ENCODE peak calls at places on chromosome 5, in ten cellular contexts. E is breast epithelium, Y is stomach, T is A549, F is transverse colon, L is body of pancreas, N is right lobe of liver, W is heart left ventricle, A is tibial nerve, Z is Peyer's patch. P is an unnamed sample.

GRCh38 chr5:88683506-88684135 is 199.4 kb downstream of the MEF2C start:
- DNase-seq in E (no peak), Y (no peak), T (peak; percentile 47), F (no peak), L (no peak), N (no peak), W (no peak), A (no peak), Z (no peak), P (no peak)

GRCh38 chr5:109936996-109937395 is 247.3 kb downstream of the MAN2A1 start:
- DNase-seq in E (no peak), Y (no peak), T (no peak), F (peak; percentile 10), L (no peak), N (no peak), W (no peak), A (no peak), Z (no peak), P (no peak)

GRCh38 chr5:157485811-157486739 is 26.1 kb downstream of the NIPAL4 start:
- DNase-seq in E (no peak), Y (no peak), T (no peak), F (peak; percentile 58), L (no peak), N (no peak), W (no peak), A (no peak), Z (peak; percentile 83), P (peak; percentile 88)

GRCh38 chr5:5040712-5041111 is 99.4 kb upstream of the ADAMTS16 start:
- DNase-seq in E (no peak), Y (no peak), T (no peak), F (no peak), L (no peak), N (no peak), W (no peak), A (no peak), Z (no peak), P (no peak)

GRCh38 chr5:117760114-117760513 is 1185.5 kb upstream of the SEMA6A start:
- DNase-seq in E (no peak), Y (no peak), T (no peak), F (no peak), L (no peak), N (no peak), W (no peak), A (no peak), Z (no peak), P (no peak)

GRCh38 chr5:139696894-139697658 is 48.9 kb downstream of the CXXC5 start:
- DNase-seq in E (no peak), Y (peak; percentile 63), T (no peak), F (peak; percentile 59), L (peak; percentile 89), N (peak; percentile 73), W (peak; percentile 89), A (peak; percentile 64), Z (peak; percentile 23), P (peak; percentile 86)

GRCh38 chr5:178675922-178676321 is 49.1 kb upstream of the CLK4 start:
- DNase-seq in E (no peak), Y (no peak), T (no peak), F (no peak), L (no peak), N (no peak), W (no peak), A (no peak), Z (no peak), P (no peak)

GRCh38 chr5:158813275-158813674 is 286.4 kb downstream of the EBF1 start:
- DNase-seq in E (no peak), Y (no peak), T (no peak), F (no peak), L (no peak), N (no peak), W (no peak), A (no peak), Z (no peak), P (no peak)

GRCh38 chr5:123659495-123659894 is 147.5 kb downstream of the CSNK1G3 start:
- DNase-seq in E (no peak), Y (no peak), T (no peak), F (no peak), L (no peak), N (no peak), W (no peak), A (no peak), Z (no peak), P (no peak)

GRCh38 chr5:179124329-179124852 is 64.2 kb downstream of the ZNF354C start:
- DNase-seq in E (peak; percentile 45), Y (no peak), T (no peak), F (no peak), L (no peak), N (no peak), W (no peak), A (no peak), Z (no peak), P (no peak)

GRCh38 chr5:157571357-157571827 is 4.2 kb downstream of the ADAM19 start:
- DNase-seq in E (no peak), Y (no peak), T (no peak), F (peak; percentile 65), L (peak; percentile 17), N (no peak), W (no peak), A (no peak), Z (peak; percentile 85), P (peak; percentile 87)

GRCh38 chr5:153402550-153402949 is 87.9 kb upstream of the GRIA1 start:
- DNase-seq in E (no peak), Y (no peak), T (no peak), F (no peak), L (no peak), N (no peak), W (no peak), A (no peak), Z (no peak), P (no peak)

GRCh38 chr5:156124713-156125112 is 202.3 kb upstream of the SGCD start:
- DNase-seq in E (no peak), Y (no peak), T (no peak), F (no peak), L (no peak), N (no peak), W (no peak), A (no peak), Z (no peak), P (no peak)

GRCh38 chr5:156121234-156121633 is 205.7 kb upstream of the SGCD start:
- DNase-seq in E (no peak), Y (no peak), T (no peak), F (no peak), L (no peak), N (no peak), W (no peak), A (no peak), Z (no peak), P (no peak)

GRCh38 chr5:156119692-156120091 is 207.3 kb upstream of the SGCD start:
- DNase-seq in E (no peak), Y (no peak), T (no peak), F (no peak), L (no peak), N (no peak), W (no peak), A (no peak), Z (no peak), P (no peak)

GRCh38 chr5:156121834-156122386 is 205.1 kb upstream of the SGCD start:
- DNase-seq in E (no peak), Y (no peak), T (no peak), F (no peak), L (no peak), N (no peak), W (no peak), A (no peak), Z (no peak), P (no peak)

DNA sequence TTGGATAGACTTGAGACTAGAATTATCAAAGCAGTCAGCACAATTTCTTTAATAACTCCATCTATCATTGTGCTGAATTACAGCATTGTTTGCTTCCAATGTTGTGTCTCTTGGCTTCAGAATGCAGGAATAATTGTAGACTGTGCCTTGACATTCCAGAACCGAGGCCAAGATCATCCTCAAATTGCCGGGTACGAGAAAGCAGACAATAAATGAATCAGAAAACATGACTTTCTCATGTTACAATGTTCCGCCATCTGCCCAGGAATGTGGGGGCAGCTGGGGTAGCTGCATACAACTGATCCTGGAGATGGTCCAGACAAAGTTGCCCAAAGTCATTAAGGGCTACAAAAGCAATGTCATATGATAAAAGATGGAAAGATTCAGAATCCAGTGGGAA is 206.2 kb upstream of the SGCD start:
- DNase-seq in E (no peak), Y (no peak), T (no peak), F (no peak), L (no peak), N (no peak), W (no peak), A (no peak), Z (no peak), P (no peak)
- H3K4me1 ChIP-seq in E (no peaks in the 10 kb centered on the region), Y (no peaks in the 10 kb centered on the region), T (peaks cover 21% of the 10 kb centered on the region), F (no peaks in the 10 kb centered on the region), L (no peaks in the 10 kb centered on the region), N (no peaks in the 10 kb centered on the region), W (no peaks in the 10 kb centered on the region), A (peaks cover 10% of the 10 kb centered on the region), Z (no peaks in the 10 kb centered on the region), P (no peaks in the 10 kb centered on the region)

DNA sequence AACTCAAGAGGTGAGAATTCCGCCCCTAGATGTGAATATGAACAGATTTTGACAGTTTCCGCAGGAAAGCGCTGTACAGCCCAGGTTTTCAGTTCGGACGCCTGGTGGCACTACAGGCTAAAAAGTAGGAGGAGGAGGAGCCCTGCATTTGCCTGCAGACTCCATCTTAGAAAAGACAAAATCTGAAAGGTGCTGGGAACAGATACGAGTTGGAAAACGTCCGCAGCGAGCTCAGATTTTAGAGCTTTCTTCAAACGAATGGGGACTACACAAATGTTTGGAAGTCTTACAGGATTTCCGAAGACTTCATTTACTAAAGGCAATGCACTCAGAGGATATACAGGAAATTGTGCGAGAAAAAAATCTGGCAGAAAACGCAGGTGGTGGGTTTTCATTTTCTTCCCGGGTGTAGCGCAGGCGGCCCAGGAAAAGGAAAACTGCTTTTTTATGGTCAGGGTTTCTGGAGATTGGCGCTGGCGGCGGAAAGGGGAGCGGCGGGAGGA is 9.9 kb upstream of the PCDHB2 start:
- DNase-seq in E (peak; percentile 64), Y (no peak), T (peak; percentile 59), F (peak; percentile 18), L (peak; percentile 76), N (peak; percentile 40), W (peak; percentile 46), A (no peak), Z (no peak), P (no peak)
- TF ChIP-seq POLR2A in E (no peak), Y (no peak), T (no peak), F (no peak), L (peak; percentile 50), N (no peak), W (no peak), A (no peak), Z (no peak), P (no peak)

GRCh38 chr5:126460977-126461376 is 37.8 kb downstream of the GRAMD2B start:
- DNase-seq in E (no peak), Y (no peak), T (no peak), F (peak; percentile 35), L (no peak), N (no peak), W (no peak), A (no peak), Z (no peak), P (no peak)
- H3K27ac ChIP-seq in E (peak overlapping the region; percentile 89), Y (no peak overlapping the region), T (no peak overlapping the region), F (peak overlapping the region; percentile 4), L (no peak overlapping the region), N (peak overlapping the region; percentile 44), W (no peak overlapping the region), A (no peak overlapping the region), Z (no peak overlapping the region), P (no peak overlapping the region)

DNA sequence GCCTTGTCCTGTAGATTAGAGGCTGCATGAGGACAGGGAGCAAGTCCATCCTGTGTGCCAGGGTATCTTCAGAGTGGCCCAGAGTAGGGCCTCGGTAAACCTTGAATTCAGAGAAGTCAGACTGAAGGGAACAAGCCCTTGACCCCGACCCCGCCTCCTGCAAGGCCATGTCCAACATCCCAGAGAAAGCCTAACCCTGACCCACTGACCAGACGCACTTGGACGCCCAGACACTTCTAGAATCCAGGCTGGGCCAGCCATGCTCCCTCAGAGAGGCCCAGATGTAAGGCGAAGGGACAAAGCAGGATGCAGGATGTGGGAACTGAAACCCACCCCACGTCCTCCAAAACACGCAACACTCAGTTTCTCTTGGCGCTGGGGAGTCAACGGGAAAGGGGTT is 13.2 kb downstream of the TNIP1 start:
- DNase-seq in E (no peak), Y (no peak), T (no peak), F (no peak), L (no peak), N (no peak), W (peak; percentile 35), A (no peak), Z (no peak), P (no peak)
- H3K4me1 ChIP-seq in E (no peaks in the 10 kb centered on the region), Y (peaks cover 68% of the 10 kb centered on the region), T (peaks cover 64% of the 10 kb centered on the region), F (peaks cover 39% of the 10 kb centered on the region), L (peaks cover 74% of the 10 kb centered on the region), N (peaks cover 53% of the 10 kb centered on the region), W (peaks cover 56% of the 10 kb centered on the region), A (peaks cover 85% of the 10 kb centered on the region), Z (peaks cover 37% of the 10 kb centered on the region), P (peaks cover 100% of the 10 kb centered on the region)